ENCODE peak calls at places on chromosomes 13 and 19, in ten cellular contexts. One of them, this sample, is unnamed.

GRCh38 chr19:11421607-11422098 is 2.5 kb upstream of the RGL3 start:
- DNase-seq in CD8-positive, alpha-beta T cell: no peak
- DNase-seq in stomach: peak
- DNase-seq in endodermal cell: peak
- DNase-seq in Peyer's patch: no peak
- DNase-seq in Caco-2: peak
- DNase-seq in GM23338: peak
- DNase-seq in coronary artery: no peak
- DNase-seq in astrocyte of the spinal cord: no peak
- DNase-seq in AG04450: no peak
- DNase-seq in this sample: no peak

GRCh38 chr19:10431943-10432735 is 11.8 kb downstream of the PDE4A start:
- DNase-seq in CD8-positive, alpha-beta T cell: peak
- DNase-seq in stomach: peak
- DNase-seq in endodermal cell: peak
- DNase-seq in Peyer's patch: peak
- DNase-seq in Caco-2: no peak
- DNase-seq in GM23338: peak
- DNase-seq in coronary artery: no peak
- DNase-seq in astrocyte of the spinal cord: no peak
- DNase-seq in AG04450: no peak
- DNase-seq in this sample: no peak

GRCh38 chr19:1774999-1775772 is 21.9 kb downstream of the ONECUT3 start:
- DNase-seq in CD8-positive, alpha-beta T cell: no peak
- DNase-seq in stomach: no peak
- DNase-seq in endodermal cell: peak
- DNase-seq in Peyer's patch: no peak
- DNase-seq in Caco-2: peak
- DNase-seq in GM23338: peak
- DNase-seq in coronary artery: no peak
- DNase-seq in astrocyte of the spinal cord: no peak
- DNase-seq in AG04450: no peak
- DNase-seq in this sample: no peak

GRCh38 chr13:113465241-113465640 is 12.0 kb upstream of the ADPRHL1 start:
- DNase-seq in CD8-positive, alpha-beta T cell: no peak
- DNase-seq in stomach: no peak
- DNase-seq in endodermal cell: peak
- DNase-seq in Peyer's patch: no peak
- DNase-seq in Caco-2: no peak
- DNase-seq in GM23338: no peak
- DNase-seq in coronary artery: no peak
- DNase-seq in astrocyte of the spinal cord: no peak
- DNase-seq in AG04450: no peak
- DNase-seq in this sample: no peak

GRCh38 chr19:31444931-31445330 is 95.7 kb upstream of the TSHZ3 start:
- DNase-seq in CD8-positive, alpha-beta T cell: no peak
- DNase-seq in stomach: no peak
- DNase-seq in endodermal cell: no peak
- DNase-seq in Peyer's patch: no peak
- DNase-seq in Caco-2: no peak
- DNase-seq in GM23338: no peak
- DNase-seq in coronary artery: no peak
- DNase-seq in astrocyte of the spinal cord: no peak
- DNase-seq in AG04450: no peak
- DNase-seq in this sample: no peak

GRCh38 chr13:89401209-89401810 is 1730.1 kb downstream of the SLITRK5 start:
- DNase-seq in CD8-positive, alpha-beta T cell: no peak
- DNase-seq in stomach: no peak
- DNase-seq in endodermal cell: no peak
- DNase-seq in Peyer's patch: no peak
- DNase-seq in Caco-2: no peak
- DNase-seq in GM23338: peak
- DNase-seq in coronary artery: no peak
- DNase-seq in astrocyte of the spinal cord: peak
- DNase-seq in AG04450: peak
- DNase-seq in this sample: peak

GRCh38 chr13:38879278-38879677 is 111.4 kb downstream of the STOML3 start:
- DNase-seq in CD8-positive, alpha-beta T cell: no peak
- DNase-seq in stomach: no peak
- DNase-seq in endodermal cell: no peak
- DNase-seq in Peyer's patch: no peak
- DNase-seq in Caco-2: peak
- DNase-seq in GM23338: no peak
- DNase-seq in coronary artery: no peak
- DNase-seq in astrocyte of the spinal cord: peak
- DNase-seq in AG04450: no peak
- DNase-seq in this sample: no peak

GRCh38 chr19:2239771-2240770 is 3.4 kb downstream of the SF3A2 start:
- DNase-seq in CD8-positive, alpha-beta T cell: peak
- DNase-seq in stomach: no peak
- DNase-seq in endodermal cell: peak
- DNase-seq in Peyer's patch: no peak
- DNase-seq in Caco-2: no peak
- DNase-seq in GM23338: peak
- DNase-seq in coronary artery: no peak
- DNase-seq in astrocyte of the spinal cord: peak
- DNase-seq in AG04450: no peak
- DNase-seq in this sample: peak

GRCh38 chr19:29610574-29611271 is 4.6 kb downstream of the POP4 start:
- DNase-seq in CD8-positive, alpha-beta T cell: peak
- DNase-seq in stomach: peak
- DNase-seq in endodermal cell: peak
- DNase-seq in Peyer's patch: peak
- DNase-seq in Caco-2: peak
- DNase-seq in GM23338: peak
- DNase-seq in coronary artery: peak
- DNase-seq in astrocyte of the spinal cord: peak
- DNase-seq in AG04450: peak
- DNase-seq in this sample: peak

GRCh38 chr19:34482380-34483250 is 1.1 kb downstream of the WTIP start:
- DNase-seq in CD8-positive, alpha-beta T cell: no peak
- DNase-seq in stomach: no peak
- DNase-seq in endodermal cell: peak
- DNase-seq in Peyer's patch: no peak
- DNase-seq in Caco-2: peak
- DNase-seq in GM23338: peak
- DNase-seq in coronary artery: no peak
- DNase-seq in astrocyte of the spinal cord: peak
- DNase-seq in AG04450: no peak
- DNase-seq in this sample: no peak

GRCh38 chr19:9847087-9847671 is 12.1 kb downstream of the PIN1 start:
- DNase-seq in CD8-positive, alpha-beta T cell: peak
- DNase-seq in stomach: peak
- DNase-seq in endodermal cell: peak
- DNase-seq in Peyer's patch: no peak
- DNase-seq in Caco-2: peak
- DNase-seq in GM23338: peak
- DNase-seq in coronary artery: no peak
- DNase-seq in astrocyte of the spinal cord: peak
- DNase-seq in AG04450: peak
- DNase-seq in this sample: peak

GRCh38 chr13:81577601-81578000 is 1236.7 kb upstream of the SPRY2 start:
- DNase-seq in CD8-positive, alpha-beta T cell: no peak
- DNase-seq in stomach: no peak
- DNase-seq in endodermal cell: no peak
- DNase-seq in Peyer's patch: no peak
- DNase-seq in Caco-2: no peak
- DNase-seq in GM23338: peak
- DNase-seq in coronary artery: no peak
- DNase-seq in astrocyte of the spinal cord: peak
- DNase-seq in AG04450: no peak
- DNase-seq in this sample: peak

GRCh38 chr13:110422913-110423688 is 116.0 kb downstream of the COL4A2 start:
- DNase-seq in CD8-positive, alpha-beta T cell: no peak
- DNase-seq in stomach: no peak
- DNase-seq in endodermal cell: no peak
- DNase-seq in Peyer's patch: no peak
- DNase-seq in Caco-2: no peak
- DNase-seq in GM23338: no peak
- DNase-seq in coronary artery: peak
- DNase-seq in astrocyte of the spinal cord: no peak
- DNase-seq in AG04450: no peak
- DNase-seq in this sample: no peak

GRCh38 chr13:90230311-90230710 is 1117.2 kb upstream of the MIR17HG start:
- DNase-seq in CD8-positive, alpha-beta T cell: no peak
- DNase-seq in stomach: no peak
- DNase-seq in endodermal cell: no peak
- DNase-seq in Peyer's patch: no peak
- DNase-seq in Caco-2: no peak
- DNase-seq in GM23338: no peak
- DNase-seq in coronary artery: no peak
- DNase-seq in astrocyte of the spinal cord: no peak
- DNase-seq in AG04450: no peak
- DNase-seq in this sample: no peak

GRCh38 chr13:22162889-22163288 is 492.0 kb downstream of the FGF9 start:
- DNase-seq in CD8-positive, alpha-beta T cell: no peak
- DNase-seq in stomach: no peak
- DNase-seq in endodermal cell: no peak
- DNase-seq in Peyer's patch: no peak
- DNase-seq in Caco-2: no peak
- DNase-seq in GM23338: no peak
- DNase-seq in coronary artery: no peak
- DNase-seq in astrocyte of the spinal cord: no peak
- DNase-seq in AG04450: no peak
- DNase-seq in this sample: no peak
- H3K4me3 ChIP-seq in CD8-positive, alpha-beta T cell: peak
- H3K4me3 ChIP-seq in stomach: no peak
- H3K4me3 ChIP-seq in endodermal cell: no peak
- H3K4me3 ChIP-seq in Peyer's patch: no peak
- H3K4me3 ChIP-seq in Caco-2: no peak
- H3K4me3 ChIP-seq in GM23338: no peak
- H3K4me3 ChIP-seq in coronary artery: no peak
- H3K4me3 ChIP-seq in astrocyte of the spinal cord: no peak
- H3K4me3 ChIP-seq in AG04450: no peak
- H3K4me3 ChIP-seq in this sample: no peak

GRCh38 chr19:7861619-7862412 is 12.4 kb downstream of the PRR36 start:
- DNase-seq in CD8-positive, alpha-beta T cell: no peak
- DNase-seq in stomach: no peak
- DNase-seq in endodermal cell: peak
- DNase-seq in Peyer's patch: peak
- DNase-seq in Caco-2: peak
- DNase-seq in GM23338: peak
- DNase-seq in coronary artery: no peak
- DNase-seq in astrocyte of the spinal cord: no peak
- DNase-seq in AG04450: no peak
- DNase-seq in this sample: no peak
- H3K4me3 ChIP-seq in CD8-positive, alpha-beta T cell: peak
- H3K4me3 ChIP-seq in stomach: peak
- H3K4me3 ChIP-seq in endodermal cell: peak
- H3K4me3 ChIP-seq in Peyer's patch: peak
- H3K4me3 ChIP-seq in Caco-2: peak
- H3K4me3 ChIP-seq in GM23338: peak
- H3K4me3 ChIP-seq in coronary artery: peak
- H3K4me3 ChIP-seq in astrocyte of the spinal cord: no peak
- H3K4me3 ChIP-seq in AG04450: no peak
- H3K4me3 ChIP-seq in this sample: peak

GRCh38 chr19:6352381-6353165 is 8.8 kb upstream of the CLPP start:
- DNase-seq in CD8-positive, alpha-beta T cell: no peak
- DNase-seq in stomach: no peak
- DNase-seq in endodermal cell: no peak
- DNase-seq in Peyer's patch: no peak
- DNase-seq in Caco-2: no peak
- DNase-seq in GM23338: no peak
- DNase-seq in coronary artery: no peak
- DNase-seq in astrocyte of the spinal cord: no peak
- DNase-seq in AG04450: no peak
- DNase-seq in this sample: no peak

GRCh38 chr19:6354098-6354674 is 7.1 kb upstream of the CLPP start:
- DNase-seq in CD8-positive, alpha-beta T cell: no peak
- DNase-seq in stomach: no peak
- DNase-seq in endodermal cell: no peak
- DNase-seq in Peyer's patch: no peak
- DNase-seq in Caco-2: no peak
- DNase-seq in GM23338: peak
- DNase-seq in coronary artery: no peak
- DNase-seq in astrocyte of the spinal cord: no peak
- DNase-seq in AG04450: no peak
- DNase-seq in this sample: no peak

DNA sequence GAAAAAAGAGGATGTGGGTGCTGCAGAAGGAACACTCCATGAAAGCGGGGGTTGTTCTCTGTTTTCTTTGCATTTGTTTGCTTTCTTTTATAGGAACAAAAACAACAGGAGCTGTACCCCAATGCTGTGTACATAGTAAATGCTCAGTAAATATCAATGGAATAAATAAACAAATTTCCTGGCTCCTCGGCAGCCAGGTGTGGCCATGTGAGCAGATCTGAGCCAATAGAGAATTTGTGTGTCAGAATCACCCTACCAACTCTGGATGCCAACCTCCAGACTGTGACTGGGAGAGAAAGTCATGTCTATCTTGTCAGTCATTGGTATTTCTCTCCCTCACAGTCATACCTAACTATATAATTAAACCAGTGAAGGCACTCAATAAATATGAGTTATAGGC is 10.6 kb upstream of the CLPP start:
- DNase-seq in CD8-positive, alpha-beta T cell: no peak
- DNase-seq in stomach: no peak
- DNase-seq in endodermal cell: no peak
- DNase-seq in Peyer's patch: no peak
- DNase-seq in Caco-2: no peak
- DNase-seq in GM23338: no peak
- DNase-seq in coronary artery: no peak
- DNase-seq in astrocyte of the spinal cord: no peak
- DNase-seq in AG04450: no peak
- DNase-seq in this sample: no peak
- H3K4me3 ChIP-seq in CD8-positive, alpha-beta T cell: no peak
- H3K4me3 ChIP-seq in stomach: no peak
- H3K4me3 ChIP-seq in endodermal cell: no peak
- H3K4me3 ChIP-seq in Peyer's patch: no peak
- H3K4me3 ChIP-seq in Caco-2: no peak
- H3K4me3 ChIP-seq in GM23338: no peak
- H3K4me3 ChIP-seq in coronary artery: no peak
- H3K4me3 ChIP-seq in astrocyte of the spinal cord: no peak
- H3K4me3 ChIP-seq in AG04450: no peak
- H3K4me3 ChIP-seq in this sample: no peak

DNA sequence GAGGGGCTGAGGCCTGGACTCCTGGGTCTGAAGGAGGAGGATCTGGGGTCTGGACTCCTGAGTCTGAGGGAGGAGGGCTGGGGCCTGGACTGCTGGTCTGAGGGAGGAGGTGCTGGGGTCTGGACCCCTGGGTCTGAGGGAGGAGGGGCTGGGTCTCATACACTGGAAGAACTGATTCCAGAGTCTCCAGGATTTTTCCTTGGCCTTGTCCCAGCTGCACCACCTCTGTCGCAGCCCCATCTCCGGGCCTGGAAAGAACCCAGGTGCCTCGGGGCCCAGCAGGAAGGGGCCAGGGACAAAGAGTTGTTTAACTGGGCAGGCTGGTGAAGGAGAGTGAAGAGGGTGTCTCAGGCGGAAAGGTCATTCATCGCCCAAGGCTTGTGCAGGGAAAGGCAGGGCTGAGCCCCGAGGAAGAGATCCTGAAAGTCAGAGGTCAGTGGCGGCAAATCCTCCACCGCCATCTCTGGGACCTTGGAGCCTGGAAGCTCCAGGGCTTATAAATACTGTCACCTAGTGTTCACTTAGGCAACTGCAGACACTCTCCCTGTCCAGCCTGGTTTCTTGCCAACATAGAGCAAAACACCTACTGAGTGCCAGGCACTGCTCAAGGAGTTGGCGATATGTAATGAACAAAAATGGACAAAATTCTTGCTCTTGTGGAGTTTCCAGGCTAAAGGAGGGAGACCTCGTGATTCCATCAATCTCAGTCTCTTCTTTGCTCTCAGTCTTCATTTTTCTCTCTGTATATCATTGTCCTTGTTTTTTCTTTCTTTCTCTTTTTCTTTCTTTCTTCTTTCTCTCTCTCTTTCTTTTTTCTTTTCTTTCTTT is 4.4 kb upstream of the KCNN4 start:
- DNase-seq in CD8-positive, alpha-beta T cell: no peak
- DNase-seq in stomach: peak
- DNase-seq in endodermal cell: peak
- DNase-seq in Peyer's patch: peak
- DNase-seq in Caco-2: peak
- DNase-seq in GM23338: peak
- DNase-seq in coronary artery: no peak
- DNase-seq in astrocyte of the spinal cord: peak
- DNase-seq in AG04450: peak
- DNase-seq in this sample: no peak
- H3K4me3 ChIP-seq in CD8-positive, alpha-beta T cell: no peak
- H3K4me3 ChIP-seq in stomach: no peak
- H3K4me3 ChIP-seq in endodermal cell: no peak
- H3K4me3 ChIP-seq in Peyer's patch: no peak
- H3K4me3 ChIP-seq in Caco-2: no peak
- H3K4me3 ChIP-seq in GM23338: no peak
- H3K4me3 ChIP-seq in coronary artery: no peak
- H3K4me3 ChIP-seq in astrocyte of the spinal cord: no peak
- H3K4me3 ChIP-seq in AG04450: no peak
- H3K4me3 ChIP-seq in this sample: no peak

This sample was measured in astrocyte of the cerebellum.